ENCODE peak calls at places on chromosomes 12 and 14, in eight cellular contexts. One of them, this sample, is unnamed.

GRCh38 chr14:59333668-59334067 is 131.5 kb downstream of the GPR135 start:
- DNase-seq in astrocyte of the spinal cord: peak; percentile 91
- DNase-seq in cardiac fibroblast: peak; percentile 97
- DNase-seq in LNCaP clone FGC: peak; percentile 56
- DNase-seq in IMR-90: peak; percentile 95
- DNase-seq in fibroblast of lung: peak; percentile 96
- DNase-seq in mesendoderm: peak; percentile 69
- DNase-seq in effector memory CD4-positive, alpha-beta T cell: no peak
- DNase-seq in this sample: peak; percentile 84

GRCh38 chr12:50901685-50902113 is 50.6 kb upstream of the HIGD1C start:
- DNase-seq in IMR-90: no peak
- DNase-seq in LNCaP clone FGC: no peak
- DNase-seq in cardiac fibroblast: no peak
- DNase-seq in astrocyte of the spinal cord: no peak
- DNase-seq in effector memory CD4-positive, alpha-beta T cell: no peak
- DNase-seq in mesendoderm: no peak
- DNase-seq in fibroblast of lung: no peak
- DNase-seq in this sample: no peak

GRCh38 chr14:49485290-49485689 is 100.9 kb downstream of the RPS29 start:
- DNase-seq in fibroblast of lung: no peak
- DNase-seq in effector memory CD4-positive, alpha-beta T cell: no peak
- DNase-seq in mesendoderm: no peak
- DNase-seq in cardiac fibroblast: no peak
- DNase-seq in astrocyte of the spinal cord: no peak
- DNase-seq in LNCaP clone FGC: no peak
- DNase-seq in IMR-90: no peak
- DNase-seq in this sample: no peak

GRCh38 chr12:105090361-105090760 is 6.1 kb upstream of the ALDH1L2 start:
- DNase-seq in astrocyte of the spinal cord: no peak
- DNase-seq in IMR-90: no peak
- DNase-seq in mesendoderm: no peak
- DNase-seq in cardiac fibroblast: no peak
- DNase-seq in effector memory CD4-positive, alpha-beta T cell: no peak
- DNase-seq in fibroblast of lung: no peak
- DNase-seq in LNCaP clone FGC: no peak
- DNase-seq in this sample: no peak

GRCh38 chr12:13250416-13250815 is 53.9 kb downstream of the EMP1 start:
- DNase-seq in astrocyte of the spinal cord: peak; percentile 29
- DNase-seq in effector memory CD4-positive, alpha-beta T cell: no peak
- DNase-seq in fibroblast of lung: peak; percentile 87
- DNase-seq in LNCaP clone FGC: no peak
- DNase-seq in mesendoderm: no peak
- DNase-seq in cardiac fibroblast: peak; percentile 86
- DNase-seq in IMR-90: peak; percentile 84
- DNase-seq in this sample: no peak

GRCh38 chr14:92789457-92790089 is 4.5 kb upstream of the GOLGA5 start:
- DNase-seq in astrocyte of the spinal cord: no peak
- DNase-seq in effector memory CD4-positive, alpha-beta T cell: no peak
- DNase-seq in mesendoderm: peak; percentile 15
- DNase-seq in cardiac fibroblast: peak; percentile 23
- DNase-seq in fibroblast of lung: peak; percentile 13
- DNase-seq in IMR-90: peak; percentile 5
- DNase-seq in LNCaP clone FGC: no peak
- DNase-seq in this sample: no peak

GRCh38 chr12:102659200-102659911 is 179.0 kb upstream of the IGF1 start:
- DNase-seq in cardiac fibroblast: no peak
- DNase-seq in fibroblast of lung: no peak
- DNase-seq in mesendoderm: peak; percentile 19
- DNase-seq in effector memory CD4-positive, alpha-beta T cell: no peak
- DNase-seq in astrocyte of the spinal cord: no peak
- DNase-seq in LNCaP clone FGC: no peak
- DNase-seq in IMR-90: no peak
- DNase-seq in this sample: no peak

GRCh38 chr14:61524211-61524806 is 171.0 kb upstream of the HIF1A start:
- DNase-seq in IMR-90: peak; percentile 74
- DNase-seq in LNCaP clone FGC: no peak
- DNase-seq in cardiac fibroblast: peak; percentile 95
- DNase-seq in effector memory CD4-positive, alpha-beta T cell: no peak
- DNase-seq in fibroblast of lung: peak; percentile 89
- DNase-seq in astrocyte of the spinal cord: peak; percentile 81
- DNase-seq in mesendoderm: no peak
- DNase-seq in this sample: no peak

GRCh38 chr14:50666772-50667490 is 1.2 kb downstream of the SAV1 start:
- DNase-seq in fibroblast of lung: peak; percentile 78
- DNase-seq in astrocyte of the spinal cord: peak; percentile 67
- DNase-seq in IMR-90: peak; percentile 73
- DNase-seq in effector memory CD4-positive, alpha-beta T cell: peak; percentile 4
- DNase-seq in cardiac fibroblast: peak; percentile 75
- DNase-seq in LNCaP clone FGC: no peak
- DNase-seq in mesendoderm: peak; percentile 85
- DNase-seq in this sample: peak; percentile 42

GRCh38 chr14:31122098-31122611 is 85.4 kb downstream of the HECTD1 start:
- DNase-seq in fibroblast of lung: peak; percentile 18
- DNase-seq in IMR-90: peak; percentile 23
- DNase-seq in cardiac fibroblast: peak; percentile 25
- DNase-seq in LNCaP clone FGC: no peak
- DNase-seq in mesendoderm: no peak
- DNase-seq in effector memory CD4-positive, alpha-beta T cell: no peak
- DNase-seq in astrocyte of the spinal cord: peak; percentile 9
- DNase-seq in this sample: no peak

GRCh38 chr14:84465890-84466289 is 1064.1 kb upstream of the FLRT2 start:
- DNase-seq in IMR-90: no peak
- DNase-seq in LNCaP clone FGC: no peak
- DNase-seq in effector memory CD4-positive, alpha-beta T cell: no peak
- DNase-seq in cardiac fibroblast: no peak
- DNase-seq in astrocyte of the spinal cord: peak; percentile 13
- DNase-seq in mesendoderm: no peak
- DNase-seq in fibroblast of lung: peak; percentile 62
- DNase-seq in this sample: no peak

GRCh38 chr14:89340200-89340667 is 76.8 kb downstream of the FOXN3 start:
- DNase-seq in fibroblast of lung: peak; percentile 50
- DNase-seq in effector memory CD4-positive, alpha-beta T cell: no peak
- DNase-seq in IMR-90: peak; percentile 75
- DNase-seq in LNCaP clone FGC: no peak
- DNase-seq in mesendoderm: no peak
- DNase-seq in astrocyte of the spinal cord: peak; percentile 19
- DNase-seq in cardiac fibroblast: peak; percentile 50
- DNase-seq in this sample: no peak

GRCh38 chr14:61225304-61225703 is 55.8 kb downstream of the TMEM30B start:
- DNase-seq in effector memory CD4-positive, alpha-beta T cell: no peak
- DNase-seq in LNCaP clone FGC: no peak
- DNase-seq in mesendoderm: no peak
- DNase-seq in fibroblast of lung: no peak
- DNase-seq in cardiac fibroblast: no peak
- DNase-seq in astrocyte of the spinal cord: no peak
- DNase-seq in IMR-90: no peak
- DNase-seq in this sample: no peak

GRCh38 chr12:98513379-98514318 is 1.7 kb upstream of the TMPO start:
- DNase-seq in cardiac fibroblast: no peak
- DNase-seq in LNCaP clone FGC: no peak
- DNase-seq in fibroblast of lung: no peak
- DNase-seq in astrocyte of the spinal cord: no peak
- DNase-seq in IMR-90: no peak
- DNase-seq in mesendoderm: no peak
- DNase-seq in effector memory CD4-positive, alpha-beta T cell: no peak
- DNase-seq in this sample: no peak

GRCh38 chr12:42758806-42759205 is 169.3 kb upstream of the PRICKLE1 start:
- DNase-seq in cardiac fibroblast: no peak
- DNase-seq in IMR-90: no peak
- DNase-seq in fibroblast of lung: peak; percentile 41
- DNase-seq in astrocyte of the spinal cord: no peak
- DNase-seq in LNCaP clone FGC: no peak
- DNase-seq in effector memory CD4-positive, alpha-beta T cell: no peak
- DNase-seq in mesendoderm: no peak
- DNase-seq in this sample: no peak

GRCh38 chr14:75359098-75359497 is 68.7 kb upstream of the JDP2 start:
- DNase-seq in cardiac fibroblast: no peak
- DNase-seq in IMR-90: no peak
- DNase-seq in effector memory CD4-positive, alpha-beta T cell: no peak
- DNase-seq in astrocyte of the spinal cord: no peak
- DNase-seq in LNCaP clone FGC: no peak
- DNase-seq in fibroblast of lung: no peak
- DNase-seq in mesendoderm: no peak
- DNase-seq in this sample: no peak

GRCh38 chr14:75363570-75364227 is 64.1 kb upstream of the JDP2 start:
- DNase-seq in mesendoderm: no peak
- DNase-seq in LNCaP clone FGC: no peak
- DNase-seq in fibroblast of lung: no peak
- DNase-seq in effector memory CD4-positive, alpha-beta T cell: no peak
- DNase-seq in cardiac fibroblast: no peak
- DNase-seq in IMR-90: no peak
- DNase-seq in astrocyte of the spinal cord: no peak
- DNase-seq in this sample: no peak

GRCh38 chr14:75363156-75363555 is 64.7 kb upstream of the JDP2 start:
- DNase-seq in effector memory CD4-positive, alpha-beta T cell: no peak
- DNase-seq in cardiac fibroblast: no peak
- DNase-seq in IMR-90: no peak
- DNase-seq in LNCaP clone FGC: no peak
- DNase-seq in astrocyte of the spinal cord: no peak
- DNase-seq in fibroblast of lung: no peak
- DNase-seq in mesendoderm: no peak
- DNase-seq in this sample: no peak

DNA sequence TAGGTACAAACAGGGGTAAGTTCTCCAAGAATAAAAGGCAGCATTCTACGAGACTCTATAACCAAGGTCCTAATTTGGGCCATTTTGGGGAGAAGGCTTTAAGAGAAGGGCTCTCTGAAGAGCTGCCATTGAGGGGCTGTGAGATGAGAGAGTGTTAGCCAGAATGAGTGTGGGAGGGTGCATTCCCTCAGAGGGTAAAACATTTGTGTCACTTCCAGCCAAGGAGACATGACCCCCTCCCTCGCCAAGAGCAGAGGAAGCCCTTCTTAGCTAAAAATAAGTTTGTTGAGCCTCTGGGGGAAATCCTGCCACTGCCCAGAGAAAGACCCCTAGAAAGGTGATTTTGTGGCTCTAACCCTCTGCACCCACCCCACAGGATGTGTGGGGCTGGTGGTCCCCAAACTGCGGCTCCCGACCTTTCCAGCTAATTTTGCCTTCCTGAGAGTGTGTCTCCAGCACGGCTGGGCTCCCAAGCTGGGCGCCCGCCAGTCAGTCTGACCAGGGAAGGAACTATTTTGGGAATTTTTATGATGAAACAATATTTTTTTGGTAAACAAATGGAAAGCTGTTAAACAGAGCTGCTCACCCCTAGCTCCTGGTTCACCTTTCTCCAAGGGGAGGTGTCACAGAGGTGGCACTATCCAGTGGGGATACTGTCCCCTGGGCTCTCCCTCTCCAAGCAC is 65.9 kb upstream of the JDP2 start:
- DNase-seq in IMR-90: no peak
- DNase-seq in astrocyte of the spinal cord: no peak
- DNase-seq in mesendoderm: no peak
- DNase-seq in effector memory CD4-positive, alpha-beta T cell: no peak
- DNase-seq in cardiac fibroblast: peak; percentile 18
- DNase-seq in fibroblast of lung: no peak
- DNase-seq in LNCaP clone FGC: peak; percentile 7
- DNase-seq in this sample: no peak
- H3K4me3 ChIP-seq in IMR-90: no peak overlapping the region
- H3K4me3 ChIP-seq in astrocyte of the spinal cord: no peak overlapping the region
- H3K4me3 ChIP-seq in mesendoderm: no peak overlapping the region
- H3K4me3 ChIP-seq in effector memory CD4-positive, alpha-beta T cell: no peak overlapping the region
- H3K4me3 ChIP-seq in cardiac fibroblast: no peak overlapping the region
- H3K4me3 ChIP-seq in fibroblast of lung: no peak overlapping the region
- H3K4me3 ChIP-seq in LNCaP clone FGC: no peak overlapping the region
- H3K4me3 ChIP-seq in this sample: no peak overlapping the region

GRCh38 chr12:124324803-124325705 is 30.2 kb downstream of the RFLNA start:
- DNase-seq in cardiac fibroblast: no peak
- DNase-seq in effector memory CD4-positive, alpha-beta T cell: no peak
- DNase-seq in fibroblast of lung: no peak
- DNase-seq in LNCaP clone FGC: no peak
- DNase-seq in mesendoderm: no peak
- DNase-seq in IMR-90: no peak
- DNase-seq in astrocyte of the spinal cord: no peak
- DNase-seq in this sample: no peak
- H3K4me3 ChIP-seq in cardiac fibroblast: no peak overlapping the region
- H3K4me3 ChIP-seq in effector memory CD4-positive, alpha-beta T cell: no peak overlapping the region
- H3K4me3 ChIP-seq in fibroblast of lung: no peak overlapping the region
- H3K4me3 ChIP-seq in LNCaP clone FGC: no peak overlapping the region
- H3K4me3 ChIP-seq in mesendoderm: no peak overlapping the region
- H3K4me3 ChIP-seq in IMR-90: no peak overlapping the region
- H3K4me3 ChIP-seq in astrocyte of the spinal cord: no peak overlapping the region
- H3K4me3 ChIP-seq in this sample: no peak overlapping the region

DNA sequence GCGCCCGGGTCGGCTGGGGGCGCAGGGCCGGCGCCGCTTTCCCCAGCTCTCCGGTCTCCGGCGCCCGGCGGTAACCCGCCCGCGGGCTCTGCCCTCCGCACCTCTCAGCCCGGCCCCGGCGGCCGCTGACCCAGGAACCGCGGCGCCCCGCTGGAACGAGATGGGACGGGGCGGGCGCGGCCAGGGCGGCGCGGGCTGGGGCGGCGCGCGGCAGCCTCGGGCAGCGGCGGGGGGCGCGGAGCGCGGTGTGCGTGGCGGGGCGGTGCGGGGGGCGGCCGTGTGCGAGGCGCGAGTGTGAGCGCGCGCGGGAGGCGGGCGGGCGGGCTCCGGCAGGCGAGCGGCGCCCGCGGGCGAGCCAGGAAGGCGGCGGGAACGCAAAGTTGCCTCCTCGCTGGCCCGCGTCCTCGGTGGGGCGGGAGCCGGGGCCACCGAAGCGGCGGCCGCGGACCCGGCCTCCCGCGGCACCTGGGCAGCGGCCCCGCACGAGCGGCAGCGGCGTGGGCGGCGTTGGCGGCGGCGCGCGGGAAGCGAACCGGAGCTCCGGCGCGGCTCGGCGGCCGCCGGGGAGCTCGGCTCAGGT is 671 bp upstream of the DIO3 start:
- DNase-seq in effector memory CD4-positive, alpha-beta T cell: no peak
- DNase-seq in mesendoderm: no peak
- DNase-seq in LNCaP clone FGC: no peak
- DNase-seq in astrocyte of the spinal cord: no peak
- DNase-seq in fibroblast of lung: no peak
- DNase-seq in IMR-90: no peak
- DNase-seq in cardiac fibroblast: no peak
- DNase-seq in this sample: no peak
- H3K4me3 ChIP-seq in effector memory CD4-positive, alpha-beta T cell: no peak overlapping the region
- H3K4me3 ChIP-seq in mesendoderm: no peak overlapping the region
- H3K4me3 ChIP-seq in LNCaP clone FGC: no peak overlapping the region
- H3K4me3 ChIP-seq in astrocyte of the spinal cord: no peak overlapping the region
- H3K4me3 ChIP-seq in fibroblast of lung: no peak overlapping the region
- H3K4me3 ChIP-seq in IMR-90: no peak overlapping the region
- H3K4me3 ChIP-seq in cardiac fibroblast: no peak overlapping the region
- H3K4me3 ChIP-seq in this sample: no peak overlapping the region

DNA sequence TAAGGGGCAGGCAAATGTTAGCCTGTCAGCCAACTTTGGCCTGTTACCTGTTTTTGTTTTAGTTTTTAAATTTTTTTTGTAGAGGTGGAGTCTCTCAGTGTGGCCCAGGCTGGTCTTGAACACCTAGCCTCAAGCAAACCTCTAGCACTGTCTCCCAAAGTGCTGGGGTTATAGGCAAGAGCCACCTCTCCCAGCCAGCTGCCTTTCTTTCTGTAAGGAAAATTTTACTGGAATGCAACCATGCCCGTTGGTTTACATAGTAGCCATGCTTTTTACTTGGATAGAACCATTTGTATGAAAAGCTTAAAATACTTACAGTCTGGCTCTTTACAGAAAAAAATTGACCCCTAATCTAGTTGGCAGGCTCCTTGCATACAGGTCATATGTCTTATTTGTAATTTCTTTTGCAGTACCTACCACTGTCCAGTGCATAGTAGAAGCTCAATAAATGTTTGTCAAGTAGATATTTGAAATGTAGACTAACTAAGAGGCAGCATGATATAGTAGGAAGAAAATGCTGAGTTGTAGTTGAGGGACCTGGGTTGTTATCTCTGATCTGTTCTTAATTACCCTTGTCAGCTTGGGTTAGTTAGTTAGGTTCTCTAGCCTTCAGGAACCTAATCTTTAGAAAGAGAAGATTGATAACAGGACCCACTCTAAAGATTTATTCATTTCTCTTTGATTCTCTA is 4.7 kb downstream of the MDM2 start:
- DNase-seq in mesendoderm: peak; percentile 64
- DNase-seq in fibroblast of lung: no peak
- DNase-seq in IMR-90: no peak
- DNase-seq in astrocyte of the spinal cord: no peak
- DNase-seq in effector memory CD4-positive, alpha-beta T cell: no peak
- DNase-seq in cardiac fibroblast: no peak
- DNase-seq in LNCaP clone FGC: no peak
- DNase-seq in this sample: no peak
- H3K4me3 ChIP-seq in mesendoderm: no peak overlapping the region
- H3K4me3 ChIP-seq in fibroblast of lung: no peak overlapping the region
- H3K4me3 ChIP-seq in IMR-90: no peak overlapping the region
- H3K4me3 ChIP-seq in astrocyte of the spinal cord: peak overlapping the region; percentile 21
- H3K4me3 ChIP-seq in effector memory CD4-positive, alpha-beta T cell: no peak overlapping the region
- H3K4me3 ChIP-seq in cardiac fibroblast: peak overlapping the region; percentile 26
- H3K4me3 ChIP-seq in LNCaP clone FGC: no peak overlapping the region
- H3K4me3 ChIP-seq in this sample: peak overlapping the region; percentile 3